ENCODE peak calls at places on chromosomes 5 and 9, in four cellular contexts. C, Q, U and S are unnamed samples.

GRCh38 chr5:35067985-35068384 is 20.2 kb upstream of the AGXT2 start:
- DNase-seq in Q (no peak), U (no peak), C (no peak), S (no peak)

GRCh38 chr9:19769213-19769612 is 19.6 kb downstream of the SLC24A2 start:
- DNase-seq in C (no peak), Q (no peak), U (no peak), S (no peak)

GRCh38 chr5:178078197-178078995 is 34.9 kb upstream of the N4BP3 start:
- DNase-seq in Q (no peak), U (no peak), C (no peak), S (no peak)

GRCh38 chr5:168422431-168422830 is 63.8 kb upstream of the RARS1 start:
- DNase-seq in Q (no peak), C (peak; percentile 30), U (no peak), S (no peak)

GRCh38 chr9:71237051-71237450 is 115.6 kb upstream of the TRPM3 start:
- DNase-seq in C (no peak), U (no peak), Q (no peak), S (no peak)

GRCh38 chr5:172179032-172179989 is 8.7 kb downstream of the STK10 start:
- DNase-seq in U (peak; percentile 71), C (no peak), Q (peak; percentile 61), S (peak; percentile 51)

GRCh38 chr5:8864053-8864452 is 681.8 kb downstream of the SEMA5A start:
- DNase-seq in U (no peak), Q (no peak), C (no peak), S (no peak)

GRCh38 chr5:110478899-110479298 is 247.6 kb downstream of the TMEM232 start:
- DNase-seq in C (no peak), U (no peak), Q (no peak), S (no peak)

GRCh38 chr9:85647571-85647970 is 94.2 kb downstream of the AGTPBP1 start:
- DNase-seq in U (peak; percentile 7), C (no peak), Q (no peak), S (no peak)

GRCh38 chr9:71719585-71719984 is 48.7 kb downstream of the CEMIP2 start:
- DNase-seq in Q (no peak), C (no peak), U (no peak), S (no peak)

GRCh38 chr5:134507495-134507894 is 18.0 kb upstream of the JADE2 start:
- DNase-seq in C (no peak), Q (no peak), U (no peak), S (no peak)

GRCh38 chr9:105678163-105678562 is 15.9 kb downstream of the TAL2 start:
- DNase-seq in C (no peak), U (no peak), Q (no peak), S (no peak)

GRCh38 chr9:91778031-91778430 is 172.0 kb downstream of the ROR2 start:
- DNase-seq in Q (no peak), U (no peak), C (no peak), S (no peak)

GRCh38 chr5:125142439-125142838 is 396.0 kb upstream of the ZNF608 start:
- DNase-seq in Q (no peak), C (no peak), U (no peak), S (no peak)

GRCh38 chr9:118961857-118962256 is 407.4 kb downstream of the BRINP1 start:
- DNase-seq in Q (no peak), U (no peak), C (no peak), S (no peak)

GRCh38 chr5:120258123-120258522 is 206.0 kb upstream of the PRR16 start:
- DNase-seq in C (no peak), U (no peak), Q (no peak), S (no peak)

GRCh38 chr9:97983524-97984187 is 515 bp downstream of the ANP32B start:
- DNase-seq in Q (peak; percentile 42), U (no peak), C (no peak), S (peak; percentile 37)

GRCh38 chr5:32785639-32786216 is 74.6 kb downstream of the NPR3 start:
- DNase-seq in C (no peak), Q (no peak), U (peak; percentile 11), S (no peak)

GRCh38 chr5:147397616-147398015 is 112.3 kb downstream of the DPYSL3 start:
- DNase-seq in Q (no peak), U (no peak), C (no peak), S (no peak)

GRCh38 chr9:69421908-69422801 is 97.1 kb downstream of the ENTREP1 start:
- DNase-seq in C (peak; percentile 48), Q (peak; percentile 52), U (no peak), S (peak; percentile 56)

GRCh38 chr9:134399435-134400056 is 73.3 kb downstream of the RXRA start:
- DNase-seq in C (no peak), Q (no peak), U (no peak), S (no peak)

GRCh38 chr5:150082364-150082763 is 4.0 kb downstream of the CSF1R start:
- DNase-seq in C (no peak), U (no peak), Q (no peak), S (no peak)

GRCh38 chr5:138271281-138271680 is 3.1 kb downstream of the GFRA3 start:
- DNase-seq in U (no peak), C (peak; percentile 38), Q (no peak), S (no peak)

GRCh38 chr5:14035859-14036440 is 91.5 kb upstream of the DNAH5 start:
- DNase-seq in C (peak; percentile 73), U (no peak), Q (no peak), S (no peak)

DNA sequence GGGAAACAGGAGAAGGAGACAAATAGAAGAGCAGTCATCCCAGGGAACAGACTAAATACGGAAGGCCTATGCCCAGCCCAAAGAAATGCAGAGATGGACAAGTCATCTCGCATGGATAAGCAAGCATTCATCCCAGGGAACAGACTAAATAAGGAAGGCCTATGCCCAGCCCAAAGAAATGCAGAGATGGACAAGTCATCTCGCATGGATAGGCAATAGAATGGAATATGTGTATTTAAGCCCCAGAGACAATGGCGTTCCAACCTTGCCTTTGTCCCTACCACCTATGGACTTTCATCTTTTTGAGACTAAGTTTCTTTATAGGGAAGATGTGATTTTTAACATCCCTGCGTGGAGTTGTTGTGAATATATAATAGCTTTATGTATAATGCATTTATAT is 242.2 kb upstream of the TNC start:
- DNase-seq in C (no peak), Q (no peak), U (no peak), S (no peak)
- TF ChIP-seq TAF1 in C (no peak), Q (no peak), U (no peak), S (no peak)

DNA sequence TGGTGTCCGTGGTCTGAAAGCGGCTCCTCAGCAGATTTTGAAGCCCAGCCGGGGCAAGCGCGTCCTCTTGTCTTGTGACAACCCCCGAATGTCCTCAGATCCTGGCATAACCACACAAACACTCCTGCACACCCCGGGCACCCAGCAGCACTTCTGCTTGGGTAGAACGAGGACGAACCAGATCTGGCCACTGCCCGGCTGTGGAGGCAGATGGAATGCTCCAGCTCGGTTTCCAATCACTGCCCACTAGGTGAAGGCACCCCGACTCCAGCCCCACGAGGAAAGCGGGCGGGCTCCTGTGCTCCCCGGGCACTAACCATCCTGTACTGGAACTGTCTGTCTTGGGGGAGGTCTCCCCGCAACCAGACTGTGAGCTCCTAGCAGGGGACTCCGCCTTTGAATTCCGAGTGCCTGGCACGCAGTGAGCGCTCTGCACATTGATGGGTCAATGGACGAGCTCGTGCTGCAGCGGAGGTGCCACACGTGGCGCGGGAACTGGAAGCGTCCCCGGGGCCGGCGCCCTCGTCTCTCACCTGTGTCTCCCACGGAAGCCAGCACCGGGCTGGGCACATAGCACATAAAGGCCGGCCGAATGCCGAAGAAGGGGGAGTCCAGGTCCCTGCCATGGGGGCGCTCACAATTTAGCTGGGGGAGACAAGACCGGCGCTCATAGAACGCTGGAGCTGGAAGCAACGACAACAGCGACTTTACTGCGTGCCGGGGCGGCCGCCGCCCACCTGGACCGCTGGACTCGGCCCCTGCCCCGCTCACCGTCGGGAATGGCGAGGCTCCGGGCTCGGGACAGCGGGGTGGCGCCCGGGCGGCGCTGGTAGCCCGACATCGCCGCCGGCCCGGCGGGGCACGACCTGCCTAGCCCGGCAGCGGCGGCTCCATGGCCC is 608 bp downstream of the ENTR1 start:
- DNase-seq in U (no peak), C (peak; percentile 30), Q (peak; percentile 54), S (peak; percentile 56)
- TF ChIP-seq POLR2A in U (peak; percentile 67), C (no peak), Q (no peak), S (no peak)

DNA sequence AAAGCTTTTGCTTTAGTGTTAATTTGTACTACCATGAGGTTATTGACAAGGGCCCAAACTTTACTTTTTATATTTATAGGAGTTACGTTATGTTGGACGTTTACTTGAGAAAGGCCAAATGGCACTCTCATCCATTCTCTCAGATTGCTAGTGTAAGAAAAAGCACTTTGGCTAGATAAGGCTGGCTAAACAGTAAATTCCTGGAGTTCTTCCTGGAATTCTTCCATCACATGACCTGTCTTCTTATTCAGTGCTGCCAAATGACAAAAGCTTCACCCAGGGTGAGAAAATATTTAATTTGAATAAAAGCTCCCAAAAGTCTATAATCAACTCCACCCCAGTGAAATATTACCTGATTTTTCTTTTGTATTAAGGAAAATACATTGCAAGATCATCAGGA is 1568.9 kb upstream of the ACO1 start:
- DNase-seq in C (no peak), U (no peak), Q (no peak), S (no peak)
- TF ChIP-seq TAF1 in C (no peak), U (no peak), Q (no peak), S (no peak)

GRCh38 chr9:124127290-124127646 is 115.7 kb downstream of the LHX2 start:
- DNase-seq in Q (no peak), U (no peak), C (no peak), S (no peak)

GRCh38 chr9:124124729-124125589 is 113.4 kb downstream of the LHX2 start:
- DNase-seq in C (no peak), U (no peak), Q (no peak), S (no peak)

GRCh38 chr9:124125590-124126047 is 114.1 kb downstream of the LHX2 start:
- DNase-seq in U (no peak), Q (no peak), C (no peak), S (no peak)

GRCh38 chr9:124128568-124128967 is 117.0 kb downstream of the LHX2 start:
- DNase-seq in C (peak; percentile 18), Q (no peak), U (no peak), S (no peak)

GRCh38 chr9:124126571-124127289 is 115.2 kb downstream of the LHX2 start:
- DNase-seq in U (peak; percentile 43), Q (peak; percentile 79), C (peak; percentile 56), S (peak; percentile 82)
- TF ChIP-seq POLR2A in U (no peak), Q (no peak), C (no peak), S (no peak)

GRCh38 chr5:104187656-104188055 is 625.1 kb upstream of the NUDT12 start:
- DNase-seq in U (no peak), C (no peak), Q (no peak), S (no peak)

GRCh38 chr5:104189031-104189430 is 626.4 kb upstream of the NUDT12 start:
- DNase-seq in Q (no peak), U (no peak), C (no peak), S (no peak)

GRCh38 chr5:104186510-104186909 is 623.9 kb upstream of the NUDT12 start:
- DNase-seq in U (no peak), Q (no peak), C (no peak), S (no peak)

GRCh38 chr5:104186100-104186499 is 623.5 kb upstream of the NUDT12 start:
- DNase-seq in C (no peak), U (no peak), Q (no peak), S (no peak)

GRCh38 chr5:104189909-104190308 is 627.3 kb upstream of the NUDT12 start:
- DNase-seq in U (no peak), Q (no peak), C (peak; percentile 10), S (no peak)
- TF ChIP-seq TAF1 in U (no peak), Q (no peak), C (no peak), S (no peak)